ENCODE peak calls at places on chromosomes 2 and 18, in five cellular contexts. Q is SK-MEL-5, B is T-helper 2 cell, Y is NT2/D1, W is type B pancreatic cell. E is an unnamed sample.

GRCh38 chr2:215144106-215144875 is 5.9 kb upstream of the ABCA12 start:
- DNase-seq in Q (no peak), B (no peak), Y (no peak), W (no peak), E (no peak)

GRCh38 chr2:14967739-14968138 is 335.2 kb downstream of the LRATD1 start:
- DNase-seq in Q (no peak), B (no peak), Y (no peak), W (no peak), E (no peak)

GRCh38 chr2:9741110-9741509 is 102.2 kb upstream of the TAF1B start:
- DNase-seq in Q (no peak), B (no peak), Y (no peak), W (no peak), E (no peak)

GRCh38 chr2:99701503-99701902 is 211.7 kb upstream of the REV1 start:
- DNase-seq in Q (no peak), B (no peak), Y (no peak), W (no peak), E (no peak)

GRCh38 chr2:151437630-151438029 is 27.9 kb downstream of the RIF1 start:
- DNase-seq in Q (peak; percentile 52), B (no peak), Y (no peak), W (no peak), E (no peak)

GRCh38 chr2:45446016-45446415 is 165.1 kb downstream of the SRBD1 start:
- DNase-seq in Q (no peak), B (no peak), Y (no peak), W (no peak), E (no peak)

GRCh38 chr18:8454136-8454535 is 155.1 kb upstream of the RAB12 start:
- DNase-seq in Q (no peak), B (no peak), Y (no peak), W (no peak), E (no peak)

GRCh38 chr2:20661981-20662937 is 4.7 kb upstream of the GDF7 start:
- DNase-seq in Q (no peak), B (no peak), Y (no peak), W (no peak), E (no peak)

GRCh38 chr2:96913117-96913397 is 43.2 kb upstream of the SEMA4C start:
- DNase-seq in Q (no peak), B (no peak), Y (no peak), W (no peak), E (no peak)

GRCh38 chr2:128638311-128638710 is 319.6 kb upstream of the HS6ST1 start:
- DNase-seq in Q (no peak), B (no peak), Y (peak; percentile 40), W (peak; percentile 60), E (no peak)

GRCh38 chr2:16617282-16618266 is 48.1 kb downstream of the CYRIA start:
- DNase-seq in Q (peak; percentile 65), B (no peak), Y (peak; percentile 36), W (no peak), E (no peak)

GRCh38 chr2:138787053-138787666 is 7.0 kb upstream of the NXPH2 start:
- DNase-seq in Q (peak; percentile 49), B (no peak), Y (peak; percentile 20), W (no peak), E (no peak)

GRCh38 chr2:62570861-62571698 is 65.1 kb upstream of the TMEM17 start:
- DNase-seq in Q (no peak), B (no peak), Y (no peak), W (no peak), E (no peak)

GRCh38 chr2:163692081-163692480 is 43.7 kb downstream of the FIGN start:
- DNase-seq in Q (no peak), B (no peak), Y (no peak), W (no peak), E (no peak)

GRCh38 chr2:96533292-96534073 is 3.1 kb upstream of the ARID5A start:
- DNase-seq in Q (peak; percentile 80), B (no peak), Y (no peak), W (no peak), E (peak; percentile 73)

GRCh38 chr2:229661478-229661877 is 52.9 kb downstream of the DNER start:
- DNase-seq in Q (no peak), B (no peak), Y (no peak), W (no peak), E (no peak)

GRCh38 chr2:39183673-39184072 is 60.1 kb downstream of the CDKL4 start:
- DNase-seq in Q (no peak), B (no peak), Y (no peak), W (no peak), E (no peak)